ENCODE peak calls at places on chromosomes 13 and 19, in four cellular contexts. R is suprapubic skin, H is GM23338, Y is neuronal stem cell. T is an unnamed sample. For H3K4me1, the result is how much of the 10 kb centered on the place peaks cover.

GRCh38 chr13:74550039-74550438 is 415.8 kb upstream of the KLF12 start:
- DNase-seq in R (no peak), H (peak), Y (no peak), T (no peak)

GRCh38 chr19:45264781-45265317 is 13.8 kb downstream of the MARK4 start:
- DNase-seq in R (no peak), H (no peak), Y (no peak), T (no peak)

GRCh38 chr19:961866-962620 is 22.1 kb upstream of the WDR18 start:
- DNase-seq in R (no peak), H (no peak), Y (no peak), T (no peak)

GRCh38 chr19:54928299-54928698 is 19.0 kb downstream of the NLRP7 start:
- DNase-seq in R (no peak), H (peak), Y (no peak), T (no peak)

GRCh38 chr13:108895220-108895704 is 265.9 kb downstream of the MYO16 start:
- DNase-seq in R (no peak), H (peak), Y (peak), T (no peak)

GRCh38 chr19:45636902-45637301 is 2.3 kb downstream of the EML2 start:
- DNase-seq in R (no peak), H (no peak), Y (no peak), T (no peak)

GRCh38 chr19:6718741-6719539 is 1.5 kb downstream of the C3 start:
- DNase-seq in R (peak), H (peak), Y (no peak), T (no peak)

GRCh38 chr19:15911599-15912237 is 13.8 kb upstream of the CYP4F2 start:
- DNase-seq in R (peak), H (no peak), Y (no peak), T (no peak)

GRCh38 chr19:18428837-18429674 is 8.9 kb downstream of the ISYNA1 start:
- DNase-seq in R (peak), H (peak), Y (peak), T (peak)

GRCh38 chr19:43751466-43752220 is 3.1 kb downstream of the SMG9 start:
- DNase-seq in R (no peak), H (no peak), Y (no peak), T (no peak)

GRCh38 chr19:2567580-2567979 is 91.7 kb downstream of the GADD45B start:
- DNase-seq in R (peak), H (no peak), Y (no peak), T (no peak)

GRCh38 chr13:114068723-114069322 is 63.6 kb downstream of the RASA3 start:
- DNase-seq in R (peak), H (no peak), Y (no peak), T (peak)

GRCh38 chr19:53158119-53158656 is 665 bp downstream of the ZNF347 start:
- DNase-seq in R (peak), H (peak), Y (peak), T (peak)

GRCh38 chr13:45826741-45827140 is 24.8 kb downstream of the SIAH3 start:
- DNase-seq in R (no peak), H (no peak), Y (no peak), T (no peak)

GRCh38 chr13:60448907-60449510 is 52.0 kb downstream of the TDRD3 start:
- DNase-seq in R (no peak), H (peak), Y (peak), T (no peak)

GRCh38 chr13:44411841-44412240 is 38.2 kb downstream of the SERP2 start:
- DNase-seq in R (no peak), H (no peak), Y (no peak), T (no peak)

GRCh38 chr19:13029893-13030292 is 34.6 kb downstream of the NFIX start:
- DNase-seq in R (no peak), H (peak), Y (no peak), T (no peak)

GRCh38 chr13:73190477-73190876 is 131.7 kb downstream of the KLF5 start:
- DNase-seq in R (no peak), H (no peak), Y (no peak), T (no peak)

GRCh38 chr19:18274303-18274775 is at the start of gene IQCN:
- DNase-seq in R (peak), H (peak), Y (no peak), T (peak)

GRCh38 chr19:46660008-46660517 is 919 bp downstream of the DACT3 start:
- DNase-seq in R (peak), H (peak), Y (peak), T (peak)

GRCh38 chr13:48831248-48831647 is 144.5 kb upstream of the FNDC3A start:
- DNase-seq in R (no peak), H (no peak), Y (no peak), T (no peak)

GRCh38 chr19:53365899-53366493 is 491 bp downstream of the ZNF525 start:
- DNase-seq in R (no peak), H (peak), Y (no peak), T (peak)

GRCh38 chr13:98492335-98493034 is 84.4 kb downstream of the STK24 start:
- DNase-seq in R (no peak), H (peak), Y (no peak), T (no peak)

GRCh38 chr19:47267350-47267759 is 7.3 kb upstream of the INAFM1 start:
- DNase-seq in R (no peak), H (no peak), Y (no peak), T (no peak)

GRCh38 chr19:33175886-33176669 is 18.1 kb upstream of the LRP3 start:
- DNase-seq in R (no peak), H (no peak), Y (no peak), T (peak)

GRCh38 chr19:53927745-53928144 is 18.7 kb downstream of the CACNG7 start:
- DNase-seq in R (no peak), H (peak), Y (peak), T (no peak)

GRCh38 chr13:99464441-99464949 is 36.8 kb upstream of the TM9SF2 start:
- DNase-seq in R (no peak), H (no peak), Y (no peak), T (no peak)

GRCh38 chr13:101970339-101970738 is 431.5 kb downstream of the FGF14 start:
- DNase-seq in R (no peak), H (peak), Y (no peak), T (no peak)

GRCh38 chr13:103250071-103250470 is 183.9 kb upstream of the SLC10A2 start:
- DNase-seq in R (no peak), H (no peak), Y (no peak), T (no peak)

GRCh38 chr19:34345934-34346333 is 19.1 kb upstream of the GPI start:
- DNase-seq in R (no peak), H (peak), Y (no peak), T (peak)

GRCh38 chr19:24060687-24061356 is 26.2 kb upstream of the ZNF254 start:
- DNase-seq in R (no peak), H (no peak), Y (no peak), T (no peak)

GRCh38 chr13:47252627-47253026 is 355.8 kb upstream of the HTR2A start:
- DNase-seq in R (no peak), H (no peak), Y (no peak), T (no peak)

GRCh38 chr13:51479199-51479523 is 26.3 kb upstream of the INTS6 start:
- DNase-seq in R (no peak), H (no peak), Y (no peak), T (no peak)

GRCh38 chr13:40386586-40386985 is 279.9 kb downstream of the FOXO1 start:
- DNase-seq in R (no peak), H (no peak), Y (no peak), T (no peak)

GRCh38 chr13:35984776-35985453 is 146.3 kb downstream of the DCLK1 start:
- DNase-seq in R (no peak), H (peak), Y (peak), T (no peak)

GRCh38 chr19:28884786-28885476 is 328.0 kb downstream of the UQCRFS1 start:
- DNase-seq in R (no peak), H (no peak), Y (no peak), T (no peak)

GRCh38 chr19:47280183-47280797 is 5.6 kb downstream of the INAFM1 start:
- DNase-seq in R (no peak), H (peak), Y (no peak), T (no peak)

GRCh38 chr19:54460230-54461005 is 3.2 kb downstream of the LENG9 start:
- DNase-seq in R (no peak), H (no peak), Y (no peak), T (no peak)

DNA sequence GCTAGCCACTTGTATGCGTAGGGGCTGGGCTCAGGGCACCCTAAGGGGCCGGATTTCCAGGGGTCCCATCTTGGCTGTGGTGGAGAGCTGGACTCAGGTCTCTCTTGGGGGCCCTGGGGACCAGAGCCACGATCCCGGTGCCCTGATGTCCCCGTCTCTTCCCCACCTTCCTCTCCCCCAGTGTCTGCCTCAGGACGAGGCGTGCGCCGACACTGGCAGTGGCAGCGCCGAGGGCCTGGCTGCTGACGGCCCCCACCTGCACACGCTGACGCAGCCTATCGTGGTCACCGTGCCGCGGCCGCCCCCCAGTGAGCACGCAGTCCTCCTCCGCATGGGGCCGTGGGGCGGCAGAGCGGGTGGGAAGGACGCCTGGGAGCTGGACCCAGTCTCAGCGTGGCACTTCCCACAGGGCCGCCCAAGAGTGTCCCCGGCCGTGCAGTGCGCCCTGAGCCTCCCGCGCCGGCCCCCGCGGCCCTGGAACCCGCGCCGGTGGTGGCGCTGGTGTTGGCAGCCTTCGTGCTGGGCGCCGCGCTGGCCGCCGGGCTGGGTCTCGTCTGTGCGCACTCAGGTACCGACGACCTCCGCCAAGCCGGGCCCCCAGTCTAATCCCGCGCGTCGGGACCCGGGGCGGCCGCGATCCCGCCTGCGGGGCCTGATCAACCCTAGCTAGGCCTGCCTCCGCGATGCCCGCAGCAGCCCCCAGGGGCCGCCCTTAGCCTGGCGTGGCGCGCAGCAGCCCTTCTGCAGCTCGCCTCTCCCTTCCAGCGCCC is 2.7 kb upstream of the SNAPC2 start:
- DNase-seq in R (no peak), H (peak), Y (no peak), T (peak)
- H3K4me1 ChIP-seq in R (half or more), H (under half), Y (under half), T (under half)

DNA sequence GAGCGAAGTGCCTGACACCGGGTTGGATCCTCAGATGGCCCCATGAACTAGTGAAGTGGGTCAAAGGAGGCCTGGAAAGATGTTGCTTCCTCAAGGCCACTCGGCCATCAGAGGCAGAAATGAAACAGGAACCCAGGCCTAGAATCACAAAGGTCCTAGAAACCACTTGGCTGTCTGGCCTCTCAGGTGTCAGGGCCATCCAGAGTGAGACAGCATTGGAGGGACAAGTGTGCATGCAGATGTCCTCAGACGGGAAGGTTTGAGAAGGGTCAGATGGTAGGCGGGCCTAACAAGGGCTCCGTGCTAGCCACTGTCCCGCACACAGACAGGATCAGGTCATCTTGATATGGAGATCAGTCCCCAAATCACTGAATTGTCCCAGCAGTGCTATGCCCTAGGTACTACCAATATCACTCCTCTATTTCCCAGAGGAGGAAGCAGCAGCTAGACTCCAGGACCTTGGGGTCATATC is 14.3 kb downstream of the CCDC97 start:
- DNase-seq in R (no peak), H (no peak), Y (no peak), T (no peak)
- H3K4me1 ChIP-seq in R (half or more), H (half or more), Y (under half), T (under half)

GRCh38 chr13:33639158-33639557 is 178.8 kb upstream of the RFC3 start:
- DNase-seq in R (peak), H (no peak), Y (no peak), T (peak)
- H3K4me1 ChIP-seq in R (under half), H (half or more), Y (under half), T (under half)

DNA sequence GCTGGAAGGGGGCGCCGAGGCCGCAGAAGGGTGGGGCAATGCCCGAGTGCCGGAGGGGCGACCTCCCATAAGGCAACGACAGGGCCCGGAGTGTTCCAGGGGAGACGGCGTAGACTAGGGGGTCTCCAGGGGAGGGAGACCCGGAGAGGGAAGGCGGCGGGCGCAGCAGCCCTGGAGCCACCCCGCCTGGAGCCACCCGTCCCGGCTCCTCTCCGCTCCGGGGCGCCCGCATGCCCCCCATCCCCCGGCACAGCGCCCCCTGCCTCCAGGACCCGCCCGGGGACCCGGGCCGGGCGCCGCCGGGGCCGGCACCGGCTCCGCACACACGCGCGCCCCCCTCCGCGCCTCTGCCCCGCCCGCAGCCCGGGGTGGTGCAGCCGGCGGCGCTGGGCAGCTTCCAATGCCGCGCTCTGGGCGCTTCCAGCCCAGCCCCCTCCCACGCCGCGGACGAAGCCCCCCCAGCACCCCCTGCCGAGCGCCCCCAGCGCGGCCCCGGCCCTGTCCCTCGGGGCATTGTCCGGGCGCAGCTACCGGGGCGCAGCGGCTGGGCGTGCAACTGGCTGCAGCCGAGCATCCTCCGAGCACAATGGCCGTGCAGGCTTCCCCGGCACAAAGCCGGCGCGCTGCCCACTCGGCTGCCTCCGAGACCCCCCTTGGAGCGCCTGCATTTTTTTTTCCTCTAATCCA is 519 bp downstream of the PTPRS start:
- DNase-seq in R (no peak), H (peak), Y (peak), T (peak)
- H3K4me1 ChIP-seq in R (under half), H (under half), Y (under half), T (under half)

DNA sequence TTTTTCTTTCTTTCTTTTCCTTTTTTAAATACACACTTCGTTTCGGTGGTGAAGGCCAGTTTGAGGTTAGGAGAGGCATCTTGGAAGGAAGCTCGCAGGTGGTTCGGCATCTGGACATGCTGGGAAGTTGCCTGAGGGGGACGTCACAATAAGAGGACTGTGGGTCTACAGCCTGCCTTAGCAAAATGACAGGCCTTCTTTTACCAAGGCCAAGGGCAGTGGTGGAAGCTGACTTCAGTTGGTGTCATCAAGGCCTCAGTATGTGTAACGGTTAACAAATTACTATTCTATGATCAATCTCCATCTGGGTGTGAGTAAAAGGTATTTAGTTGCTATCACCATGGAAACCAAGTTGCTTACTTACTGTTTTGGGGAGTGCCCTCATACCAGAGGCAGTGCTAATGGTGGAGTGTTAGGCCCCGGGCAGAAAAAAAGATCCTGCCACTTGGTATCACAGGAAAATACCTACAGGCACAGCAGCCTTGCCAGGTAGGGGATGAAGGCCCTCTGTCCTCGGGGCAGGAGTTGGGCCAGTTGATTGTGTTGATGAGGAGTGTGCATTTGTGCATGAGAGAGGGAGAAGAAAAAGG is 10.3 kb downstream of the ACTN4 start:
- DNase-seq in R (no peak), H (peak), Y (no peak), T (no peak)
- H3K4me1 ChIP-seq in R (half or more), H (half or more), Y (under half), T (under half)

DNA sequence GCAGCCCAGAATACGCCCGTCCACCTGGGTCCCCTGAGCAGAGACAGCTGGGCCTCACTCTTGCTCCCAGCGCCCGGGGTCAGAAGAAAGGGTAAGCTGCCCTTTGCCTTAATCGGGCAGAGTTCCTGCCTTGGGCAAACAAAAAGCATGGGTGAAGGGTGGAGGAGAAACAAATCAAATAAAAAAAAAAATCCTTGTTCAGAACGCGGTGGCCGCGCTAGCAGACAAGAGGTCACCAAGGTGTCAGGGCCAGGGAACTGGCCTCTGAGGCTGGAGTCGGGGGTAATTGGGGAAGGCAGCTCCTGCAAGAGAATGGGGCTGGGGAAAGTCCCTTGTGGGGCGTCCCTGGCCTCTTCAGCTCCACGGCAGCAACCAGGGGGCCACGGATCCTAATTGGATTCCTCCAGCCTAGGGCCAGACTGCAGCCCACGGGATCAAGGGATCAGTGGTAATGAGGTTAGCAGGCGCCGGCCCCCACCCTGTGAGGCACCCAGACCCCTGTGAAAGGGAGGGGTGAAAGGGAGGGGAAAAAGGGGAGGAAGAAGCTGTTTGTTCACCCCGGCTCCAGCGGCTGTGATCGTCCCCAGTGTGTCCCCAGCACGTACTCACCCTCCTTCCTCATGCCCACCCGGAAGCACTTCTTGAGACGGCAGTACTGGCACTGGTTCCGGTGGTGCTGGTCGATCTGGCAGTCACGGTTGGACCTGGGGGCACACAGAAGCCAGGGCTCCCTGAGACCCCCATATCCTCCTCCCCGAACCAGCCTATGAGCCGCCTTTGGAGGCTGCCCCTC is 5.5 kb downstream of the NR2F6 start:
- DNase-seq in R (no peak), H (no peak), Y (no peak), T (no peak)
- H3K4me1 ChIP-seq in R (under half), H (under half), Y (under half), T (under half)

DNA sequence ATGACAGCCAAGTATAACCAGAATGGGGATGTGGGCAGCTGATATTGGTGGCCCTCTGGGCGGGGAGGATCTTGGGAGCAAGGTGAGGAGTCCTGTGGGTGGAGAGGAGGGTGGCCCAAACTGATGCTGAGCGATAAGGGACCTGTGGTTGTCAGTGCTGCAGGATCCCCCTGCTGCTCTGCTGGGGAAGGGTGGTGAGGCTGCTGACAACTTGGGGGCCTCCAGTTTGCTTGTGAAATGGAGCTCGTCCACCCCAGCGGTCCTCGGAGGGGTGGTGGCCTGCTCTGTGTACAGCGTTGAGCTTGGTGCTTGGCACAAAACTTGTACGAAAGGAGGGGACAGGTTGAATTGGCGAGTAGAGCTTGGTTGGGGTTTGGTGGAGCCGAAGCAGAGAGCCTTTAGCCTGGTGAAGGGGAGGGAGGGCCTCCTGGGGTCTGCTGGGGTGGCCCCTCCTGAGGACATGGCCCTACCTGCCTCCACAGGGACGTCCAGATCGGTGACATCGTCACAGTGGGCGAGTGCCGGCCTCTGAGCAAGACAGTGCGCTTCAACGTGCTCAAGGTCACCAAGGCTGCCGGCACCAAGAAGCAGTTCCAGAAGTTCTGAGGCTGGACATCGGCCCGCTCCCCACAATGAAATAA is 2.9 kb downstream of the RPS11 start:
- DNase-seq in R (no peak), H (no peak), Y (no peak), T (no peak)
- H3K4me1 ChIP-seq in R (half or more), H (under half), Y (under half), T (under half)

T was measured in ovary.